ENCODE peak calls at places on chromosomes 4 and X, in eight cellular contexts. E is CD4-positive, alpha-beta memory T cell; S is CD4-positive, alpha-beta T cell; Y is brain microvascular endothelial cell; A is neural progenitor cell; N is CD4-positive, CD25-positive, alpha-beta regulatory T cell; Q is IMR-90; C is WERI-Rb-1. P is an unnamed sample.

GRCh38 chr4:59597536-59598232 is 1602.4 kb upstream of the ADGRL3 start:
- DNase-seq in E (no peak), S (no peak), Y (no peak), A (peak), N (no peak), Q (no peak), C (no peak), P (peak)

GRCh38 chr4:168796362-168797106 is 213.5 kb downstream of the CBR4 start:
- DNase-seq in E (no peak), S (no peak), Y (peak), A (no peak), N (no peak), Q (peak), C (no peak), P (no peak)

GRCh38 chr4:17024430-17024829 is 126.0 kb upstream of the LDB2 start:
- DNase-seq in E (no peak), S (no peak), Y (no peak), A (no peak), N (no peak), Q (peak), C (no peak), P (no peak)

GRCh38 chr4:76956961-76957738 is 7.6 kb downstream of the SEPTIN11 start:
- DNase-seq in E (no peak), S (no peak), Y (no peak), A (no peak), N (no peak), Q (no peak), C (no peak), P (no peak)

GRCh38 chr4:174553828-174554227 is 31.5 kb upstream of the HPGD start:
- DNase-seq in E (no peak), S (no peak), Y (no peak), A (no peak), N (no peak), Q (no peak), C (no peak), P (no peak)

GRCh38 chr4:135277116-135277979 is 1075.8 kb upstream of the PABPC4L start:
- DNase-seq in E (no peak), S (no peak), Y (peak), A (no peak), N (no peak), Q (peak), C (no peak), P (no peak)

GRCh38 chr4:30868257-30868656 is 148.1 kb downstream of the PCDH7 start:
- DNase-seq in E (no peak), S (no peak), Y (no peak), A (no peak), N (no peak), Q (peak), C (no peak), P (no peak)

GRCh38 chrX:44043496-44043895 is 70.3 kb upstream of the NDP start:
- DNase-seq in E (no peak), S (no peak), Y (no peak), A (no peak), N (no peak), Q (no peak), C (no peak), P (no peak)

GRCh38 chr4:173013232-173013932 is 155.2 kb upstream of the GALNT7 start:
- DNase-seq in E (no peak), S (peak), Y (peak), A (peak), N (peak), Q (peak), C (peak), P (peak)

GRCh38 chrX:145484740-145485139 is 237.4 kb downstream of the SPANXN1 start:
- DNase-seq in E (no peak), S (no peak), Y (no peak), A (no peak), N (no peak), Q (no peak), C (no peak), P (no peak)

GRCh38 chrX:23821847-23822246 is 38.9 kb downstream of the SAT1 start:
- DNase-seq in E (no peak), S (no peak), Y (no peak), A (no peak), N (no peak), Q (no peak), C (no peak), P (no peak)

GRCh38 chrX:37786666-37787337 is 6.9 kb downstream of the CYBB start:
- DNase-seq in E (no peak), S (no peak), Y (no peak), A (no peak), N (peak), Q (no peak), C (no peak), P (no peak)

GRCh38 chr4:66014146-66014765 is 344.0 kb upstream of the EPHA5 start:
- DNase-seq in E (peak), S (no peak), Y (no peak), A (peak), N (no peak), Q (no peak), C (peak), P (no peak)

GRCh38 chr4:109978704-109979103 is 66.0 kb downstream of the EGF start:
- DNase-seq in E (no peak), S (no peak), Y (no peak), A (peak), N (no peak), Q (no peak), C (no peak), P (no peak)

GRCh38 chr4:184383497-184384055 is 90.8 kb downstream of the IRF2 start:
- DNase-seq in E (no peak), S (no peak), Y (peak), A (no peak), N (no peak), Q (peak), C (no peak), P (peak)

GRCh38 chr4:103753868-103754653 is 34.3 kb upstream of the TACR3 start:
- DNase-seq in E (no peak), S (no peak), Y (no peak), A (no peak), N (no peak), Q (no peak), C (peak), P (no peak)

GRCh38 chr4:40594261-40595178 is 35.1 kb downstream of the RBM47 start:
- DNase-seq in E (no peak), S (no peak), Y (peak), A (no peak), N (no peak), Q (peak), C (no peak), P (no peak)

GRCh38 chr4:121711263-121712000 is 14.7 kb upstream of the ANXA5 start:
- DNase-seq in E (no peak), S (no peak), Y (peak), A (peak), N (no peak), Q (peak), C (peak), P (peak)

DNA sequence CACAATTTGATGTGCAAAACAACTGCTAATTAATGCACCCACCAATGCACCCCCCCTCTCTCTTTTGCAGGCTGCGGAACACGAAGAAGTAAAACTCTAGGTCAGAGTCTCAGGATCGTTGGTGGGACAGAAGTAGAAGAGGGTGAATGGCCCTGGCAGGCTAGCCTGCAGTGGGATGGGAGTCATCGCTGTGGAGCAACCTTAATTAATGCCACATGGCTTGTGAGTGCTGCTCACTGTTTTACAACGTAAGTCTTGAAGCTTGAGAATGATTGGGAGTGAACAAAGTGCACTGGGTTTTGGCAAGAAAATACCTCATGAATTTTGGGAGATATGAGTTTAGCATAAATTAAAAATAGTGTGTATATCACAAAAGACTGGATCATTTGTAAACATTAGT is 28.9 kb downstream of the TMPRSS11E start:
- DNase-seq in E (no peak), S (no peak), Y (no peak), A (no peak), N (no peak), Q (no peak), C (no peak), P (no peak)
- H3K27ac ChIP-seq in E (no peak), S (no peak), Y (no peak), A (no peak), N (no peak), Q (no peak), C (no peak), P (no peak)

DNA sequence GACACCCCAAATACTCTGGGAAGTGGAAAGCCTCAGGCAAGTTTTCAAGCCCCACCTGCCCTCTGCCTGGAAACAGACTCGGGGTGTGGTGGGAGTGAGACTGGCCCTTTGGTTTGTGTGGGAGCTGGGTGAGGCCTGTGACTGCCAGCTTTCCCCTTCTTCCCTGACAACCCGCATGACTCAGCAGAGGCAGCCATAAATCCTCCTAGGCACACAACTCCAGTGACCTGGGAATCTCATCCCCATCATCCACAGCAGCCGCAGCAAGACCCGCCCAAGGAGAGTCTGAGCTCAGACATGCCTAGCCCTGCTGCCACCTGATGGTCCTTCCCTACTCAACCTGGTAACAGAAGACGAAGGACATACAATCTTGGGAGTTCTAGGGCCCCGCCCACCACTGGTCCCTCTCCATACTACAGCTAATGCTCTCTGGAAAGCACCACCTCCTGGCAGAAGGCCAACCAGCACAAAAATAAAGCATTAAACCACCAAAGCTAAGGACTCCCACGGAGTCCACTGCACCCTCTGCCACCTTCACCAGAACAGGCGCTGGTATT is 30.7 kb downstream of the GATB start:
- DNase-seq in E (no peak), S (no peak), Y (no peak), A (no peak), N (no peak), Q (no peak), C (peak), P (no peak)
- H3K27ac ChIP-seq in E (no peak), S (no peak), Y (no peak), A (no peak), N (no peak), Q (no peak), C (no peak), P (no peak)

DNA sequence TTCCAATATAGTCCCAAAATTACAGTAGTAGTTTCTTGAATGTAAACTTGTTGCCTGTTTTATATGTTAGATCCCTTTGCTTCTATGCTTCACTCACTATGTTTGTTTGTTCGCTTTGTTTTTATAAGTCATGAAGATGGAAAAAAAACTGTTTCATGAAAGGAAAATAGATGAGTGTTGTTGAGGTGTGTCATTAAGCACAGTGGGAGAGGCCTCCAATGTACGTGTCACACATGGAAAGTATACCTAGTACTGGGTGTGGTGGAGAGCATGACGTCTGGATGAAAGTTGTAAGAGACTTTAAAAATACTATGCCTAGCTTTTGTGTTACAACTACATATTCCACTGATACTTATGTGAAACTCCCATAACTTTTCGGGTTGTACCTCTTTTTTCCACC is 28.4 kb downstream of the PLS3 start:
- DNase-seq in E (no peak), S (no peak), Y (no peak), A (no peak), N (no peak), Q (no peak), C (no peak), P (no peak)
- H3K27ac ChIP-seq in E (no peak), S (no peak), Y (no peak), A (no peak), N (no peak), Q (no peak), C (no peak), P (no peak)

GRCh38 chr4:2415881-2416563 is 2.4 kb downstream of the ZFYVE28 start:
- DNase-seq in E (no peak), S (no peak), Y (no peak), A (peak), N (no peak), Q (no peak), C (no peak), P (no peak)

GRCh38 chr4:2415213-2415612 is 3.2 kb downstream of the ZFYVE28 start:
- DNase-seq in E (no peak), S (no peak), Y (no peak), A (no peak), N (no peak), Q (no peak), C (no peak), P (no peak)

GRCh38 chr4:2412534-2412884 is 5.9 kb downstream of the ZFYVE28 start:
- DNase-seq in E (peak), S (no peak), Y (no peak), A (no peak), N (peak), Q (no peak), C (no peak), P (no peak)

GRCh38 chr4:2412885-2413716 is 5.3 kb downstream of the ZFYVE28 start:
- DNase-seq in E (peak), S (peak), Y (peak), A (peak), N (peak), Q (peak), C (no peak), P (no peak)

DNA sequence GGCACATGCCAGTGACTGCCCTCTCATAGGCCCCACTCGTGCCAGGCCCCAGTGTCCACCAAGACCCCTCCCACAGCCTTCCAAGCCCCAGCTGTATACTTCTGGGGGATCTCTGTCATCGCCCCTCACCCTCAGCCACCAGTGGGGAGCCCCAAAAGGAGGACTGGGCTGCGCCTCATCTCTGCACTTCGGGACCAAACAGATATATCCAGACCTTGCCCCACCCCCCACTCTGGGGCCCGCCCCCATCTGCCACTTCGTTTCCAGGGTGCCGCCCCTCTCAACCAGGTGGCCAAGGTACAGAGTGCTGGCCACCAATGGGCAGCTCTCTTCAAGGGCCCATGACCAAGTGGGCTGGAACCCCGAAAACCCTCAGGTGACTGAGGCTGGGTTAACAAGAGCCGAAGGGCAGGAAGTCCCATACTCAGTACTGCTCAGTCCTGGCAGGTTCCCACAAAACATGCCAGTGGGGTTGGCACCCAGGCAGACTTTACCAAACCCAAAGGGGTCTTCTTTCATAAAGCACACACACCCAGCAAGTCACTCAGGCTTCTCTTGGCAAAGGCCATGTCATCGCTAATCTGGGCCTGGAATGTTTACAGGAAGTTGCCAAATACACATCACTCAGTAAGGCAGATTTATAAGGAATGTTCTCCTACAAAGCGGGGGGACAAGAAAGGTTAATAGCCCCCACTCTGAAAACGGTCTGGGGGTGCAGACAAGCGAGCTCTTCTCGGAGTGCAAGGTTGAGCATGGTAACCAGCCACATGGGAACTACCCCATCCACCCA is 4.4 kb downstream of the ZFYVE28 start:
- DNase-seq in E (peak), S (peak), Y (no peak), A (peak), N (peak), Q (no peak), C (no peak), P (no peak)
- H3K27ac ChIP-seq in E (peak), S (peak), Y (no peak), A (no peak), N (peak), Q (no peak), C (no peak), P (peak)

DNA sequence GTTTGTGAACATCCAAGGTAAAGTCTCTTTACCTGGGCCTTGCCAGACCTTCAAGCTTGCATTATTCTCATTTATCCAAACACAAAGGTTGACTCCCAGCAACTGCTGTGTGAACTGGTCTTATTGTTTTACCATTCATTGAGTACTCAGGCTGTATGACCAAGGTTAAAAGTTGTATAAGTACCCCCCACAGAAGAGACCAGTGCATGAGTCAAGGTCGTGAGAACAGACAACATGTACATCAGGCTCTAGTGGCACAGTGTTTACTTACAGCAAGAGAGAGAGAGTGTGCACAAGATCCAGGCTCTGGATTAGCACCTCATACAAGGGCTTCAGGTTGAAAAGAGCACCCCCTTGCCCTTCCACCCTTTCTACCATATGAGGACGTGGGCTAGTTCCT is 77.4 kb upstream of the EFNB1 start:
- DNase-seq in E (no peak), S (no peak), Y (no peak), A (no peak), N (no peak), Q (no peak), C (no peak), P (no peak)
- H3K27ac ChIP-seq in E (no peak), S (no peak), Y (no peak), A (no peak), N (no peak), Q (no peak), C (no peak), P (no peak)

GRCh38 chr4:170089743-170090666 is at the start of gene AADAT:
- DNase-seq in E (no peak), S (no peak), Y (peak), A (peak), N (no peak), Q (peak), C (peak), P (peak)
- H3K27ac ChIP-seq in E (no peak), S (no peak), Y (peak), A (no peak), N (no peak), Q (peak), C (peak), P (peak)

GRCh38 chrX:19342331-19342906 is 1.3 kb upstream of the PDHA1 start:
- DNase-seq in E (no peak), S (no peak), Y (peak), A (no peak), N (no peak), Q (peak), C (no peak), P (no peak)

GRCh38 chrX:19343462-19344206 is at the start of gene PDHA1:
- DNase-seq in E (peak), S (peak), Y (peak), A (peak), N (peak), Q (peak), C (peak), P (peak)

GRCh38 chrX:19344207-19344534 is 444 bp downstream of the PDHA1 start:
- DNase-seq in E (no peak), S (no peak), Y (no peak), A (no peak), N (no peak), Q (no peak), C (no peak), P (no peak)

GRCh38 chrX:19344661-19345060 is 934 bp downstream of the PDHA1 start:
- DNase-seq in E (no peak), S (no peak), Y (no peak), A (no peak), N (no peak), Q (no peak), C (peak), P (no peak)

DNA sequence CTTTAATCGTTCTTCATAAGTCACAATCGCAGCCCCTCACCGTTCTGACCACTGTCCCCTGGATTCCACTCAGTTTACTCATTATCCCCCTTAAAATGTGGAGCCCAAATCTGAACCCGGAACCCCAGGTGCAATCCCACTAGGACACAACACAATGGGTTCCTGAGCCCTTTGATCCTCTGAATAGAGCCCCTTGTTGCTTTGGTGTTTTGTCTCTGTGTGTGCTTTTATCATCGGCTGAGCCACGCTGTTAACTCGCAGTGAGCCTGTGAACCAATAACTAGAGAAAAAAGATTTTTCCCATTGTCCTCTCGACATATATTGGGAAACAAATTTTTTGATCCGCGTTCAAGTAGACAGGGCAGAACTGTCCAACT is 654 bp upstream of the PDHA1 start:
- DNase-seq in E (no peak), S (no peak), Y (no peak), A (peak), N (no peak), Q (no peak), C (no peak), P (no peak)
- H3K27ac ChIP-seq in E (peak), S (no peak), Y (peak), A (peak), N (peak), Q (peak), C (peak), P (peak)

GRCh38 chrX:68831405-68832100 is 2.7 kb downstream of the EFNB1 start:
- DNase-seq in E (no peak), S (no peak), Y (no peak), A (no peak), N (no peak), Q (peak), C (no peak), P (no peak)
- H3K27ac ChIP-seq in E (no peak), S (no peak), Y (no peak), A (no peak), N (no peak), Q (peak), C (no peak), P (no peak)

DNA sequence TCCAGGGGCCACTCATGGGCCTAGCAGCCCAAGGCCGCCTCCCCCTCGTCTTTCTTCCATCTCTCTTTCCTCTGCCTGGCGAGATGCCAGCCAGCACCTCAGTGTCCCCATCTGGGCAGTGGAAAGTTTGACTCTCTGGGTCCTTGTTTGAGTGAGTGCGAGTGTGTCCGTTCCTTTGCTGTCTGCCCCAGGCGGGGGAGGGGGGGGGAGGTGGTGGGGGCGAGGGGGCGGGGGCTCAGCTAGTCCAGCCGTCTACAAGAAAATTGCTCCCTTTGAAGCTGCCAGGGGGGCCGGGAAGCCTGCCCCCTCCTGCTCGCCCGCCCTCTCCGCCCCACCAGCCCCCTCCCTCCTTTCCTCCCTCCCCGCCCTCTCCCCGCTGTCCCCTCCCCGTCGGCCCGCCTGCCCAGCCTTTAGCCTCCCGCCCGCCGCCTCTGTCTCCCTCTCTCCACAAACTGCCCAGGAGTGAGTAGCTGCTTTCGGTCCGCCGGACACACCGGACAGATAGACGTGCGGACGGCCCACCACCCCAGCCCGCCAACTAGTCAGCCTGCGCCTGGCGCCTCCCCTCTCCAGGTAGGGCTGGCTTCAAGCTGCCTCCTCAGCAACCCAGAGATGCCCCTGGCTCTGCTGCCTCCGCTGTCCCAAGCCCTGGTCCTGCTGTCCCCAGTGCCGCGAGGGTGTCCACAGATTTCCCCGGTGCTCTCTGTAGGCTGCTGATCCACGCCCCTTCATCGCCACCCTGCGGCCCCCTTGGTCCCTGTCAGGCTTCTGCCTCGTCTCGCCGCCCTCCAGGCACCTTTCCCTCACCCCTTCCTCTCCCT is at the start of gene BGN:
- DNase-seq in E (no peak), S (no peak), Y (no peak), A (peak), N (no peak), Q (peak), C (peak), P (peak)
- H3K27ac ChIP-seq in E (no peak), S (no peak), Y (no peak), A (no peak), N (no peak), Q (peak), C (peak), P (peak)